ENCODE peak calls at places on chromosomes 16 and 17, in six cellular contexts. D, I, N, O, T and G are unnamed samples.
A peak's percentile ranks its signal among the peaks of the same experiment; 100 is the strongest.

GRCh38 chr17:77555741-77556291 is 402.7 kb upstream of the TNRC6C start:
- DNase-seq in D (no peak), I (peak; percentile 9), N (no peak), O (peak; percentile 27), T (no peak), G (no peak)

GRCh38 chr17:38466346-38467315 is 38.4 kb downstream of the ARHGAP23 start:
- DNase-seq in D (no peak), I (no peak), N (no peak), O (no peak), T (no peak), G (no peak)

GRCh38 chr17:1367351-1367745 is 32.7 kb downstream of the YWHAE start:
- DNase-seq in D (peak; percentile 54), I (peak; percentile 37), N (no peak), O (no peak), T (no peak), G (no peak)

GRCh38 chr16:61797296-61797695 is 238.9 kb downstream of the CDH8 start:
- DNase-seq in D (no peak), I (no peak), N (no peak), O (no peak), T (no peak), G (no peak)

GRCh38 chr17:75888484-75888883 is 8.3 kb downstream of the TRIM65 start:
- DNase-seq in D (no peak), I (no peak), N (no peak), O (no peak), T (no peak), G (no peak)

GRCh38 chr16:86676216-86676800 is 98.0 kb downstream of the FOXL1 start:
- DNase-seq in D (peak; percentile 64), I (peak; percentile 69), N (peak; percentile 48), O (no peak), T (no peak), G (no peak)

GRCh38 chr17:50843150-50843905 is 7.9 kb downstream of the WFIKKN2 start:
- DNase-seq in D (no peak), I (no peak), N (no peak), O (no peak), T (no peak), G (no peak)

GRCh38 chr17:62140836-62141235 is 75.8 kb upstream of the MED13 start:
- DNase-seq in D (no peak), I (no peak), N (no peak), O (no peak), T (no peak), G (no peak)

GRCh38 chr17:55462711-55463110 is 41.1 kb upstream of the MMD start:
- DNase-seq in D (no peak), I (no peak), N (no peak), O (no peak), T (no peak), G (no peak)

GRCh38 chr16:70663524-70664324 is 17.4 kb downstream of the IL34 start:
- DNase-seq in D (no peak), I (no peak), N (no peak), O (no peak), T (no peak), G (no peak)

GRCh38 chr16:66334856-66335255 is 31.6 kb upstream of the CDH5 start:
- DNase-seq in D (no peak), I (no peak), N (no peak), O (no peak), T (no peak), G (no peak)

GRCh38 chr17:14451729-14452191 is 150.9 kb downstream of the HS3ST3B1 start:
- DNase-seq in D (no peak), I (no peak), N (no peak), O (no peak), T (no peak), G (no peak)

GRCh38 chr17:55617441-55617840 is 105.2 kb downstream of the TMEM100 start:
- DNase-seq in D (no peak), I (no peak), N (no peak), O (no peak), T (no peak), G (no peak)

GRCh38 chr16:58377932-58378331 is 14.3 kb upstream of the GINS3 start:
- DNase-seq in D (peak; percentile 10), I (no peak), N (no peak), O (no peak), T (no peak), G (no peak)

GRCh38 chr17:17667231-17667630 is 14.0 kb upstream of the RAI1 start:
- DNase-seq in D (no peak), I (no peak), N (no peak), O (no peak), T (no peak), G (no peak)

GRCh38 chr16:31458073-31458834 is 1.0 kb upstream of the ARMC5 start:
- DNase-seq in D (peak; percentile 50), I (peak; percentile 51), N (no peak), O (no peak), T (peak; percentile 41), G (peak; percentile 75)

GRCh38 chr16:30065943-30066881 is 652 bp downstream of the ALDOA start:
- DNase-seq in D (peak; percentile 65), I (no peak), N (no peak), O (no peak), T (no peak), G (no peak)

GRCh38 chr16:471353-472198 is 46.1 kb downstream of the RAB11FIP3 start:
- DNase-seq in D (peak; percentile 85), I (peak; percentile 63), N (no peak), O (no peak), T (no peak), G (no peak)

GRCh38 chr16:4369006-4369766 is 2.5 kb upstream of the VASN start:
- DNase-seq in D (peak; percentile 58), I (no peak), N (no peak), O (no peak), T (no peak), G (no peak)

GRCh38 chr17:77690271-77691161 is 268.0 kb upstream of the TNRC6C start:
- DNase-seq in D (no peak), I (no peak), N (no peak), O (no peak), T (no peak), G (no peak)

GRCh38 chr16:84232969-84233368 is 6.8 kb downstream of the KCNG4 start:
- DNase-seq in D (no peak), I (no peak), N (no peak), O (no peak), T (no peak), G (no peak)

GRCh38 chr16:3025032-3026002 is 1.5 kb downstream of the THOC6 start:
- DNase-seq in D (no peak), I (no peak), N (no peak), O (no peak), T (no peak), G (no peak)

GRCh38 chr17:78597923-78598545 is 20.8 kb upstream of the DNAH17 start:
- DNase-seq in D (peak; percentile 79), I (no peak), N (peak; percentile 57), O (no peak), T (no peak), G (no peak)

GRCh38 chr16:65044861-65045260 is 77.0 kb downstream of the CDH11 start:
- DNase-seq in D (peak; percentile 50), I (peak; percentile 91), N (peak; percentile 62), O (no peak), T (no peak), G (no peak)

GRCh38 chr16:58586340-58587030 is 43.1 kb downstream of the CNOT1 start:
- DNase-seq in D (no peak), I (no peak), N (no peak), O (no peak), T (no peak), G (no peak)

GRCh38 chr17:71530227-71530626 is 590.6 kb upstream of the SOX9 start:
- DNase-seq in D (peak; percentile 33), I (no peak), N (no peak), O (no peak), T (no peak), G (no peak)
- TF ChIP-seq CTCF in D (no peak), I (no peak), N (no peak), O (no peak), T (no peak), G (no peak)

GRCh38 chr17:58161566-58161965 is 5.2 kb upstream of the OR4D2 start:
- DNase-seq in D (no peak), I (no peak), N (no peak), O (no peak), T (no peak), G (no peak)

GRCh38 chr17:58153046-58153445 is 4.9 kb downstream of the OR4D1 start:
- DNase-seq in D (no peak), I (no peak), N (no peak), O (no peak), T (no peak), G (no peak)

GRCh38 chr17:58158181-58158580 is 8.6 kb upstream of the OR4D2 start:
- DNase-seq in D (no peak), I (no peak), N (no peak), O (no peak), T (no peak), G (no peak)

GRCh38 chr17:58156839-58157803 is 8.9 kb downstream of the OR4D1 start:
- DNase-seq in D (no peak), I (no peak), N (no peak), O (no peak), T (peak; percentile 56), G (no peak)
- TF ChIP-seq CTCF in D (no peak), I (no peak), N (no peak), O (no peak), T (no peak), G (no peak)

DNA sequence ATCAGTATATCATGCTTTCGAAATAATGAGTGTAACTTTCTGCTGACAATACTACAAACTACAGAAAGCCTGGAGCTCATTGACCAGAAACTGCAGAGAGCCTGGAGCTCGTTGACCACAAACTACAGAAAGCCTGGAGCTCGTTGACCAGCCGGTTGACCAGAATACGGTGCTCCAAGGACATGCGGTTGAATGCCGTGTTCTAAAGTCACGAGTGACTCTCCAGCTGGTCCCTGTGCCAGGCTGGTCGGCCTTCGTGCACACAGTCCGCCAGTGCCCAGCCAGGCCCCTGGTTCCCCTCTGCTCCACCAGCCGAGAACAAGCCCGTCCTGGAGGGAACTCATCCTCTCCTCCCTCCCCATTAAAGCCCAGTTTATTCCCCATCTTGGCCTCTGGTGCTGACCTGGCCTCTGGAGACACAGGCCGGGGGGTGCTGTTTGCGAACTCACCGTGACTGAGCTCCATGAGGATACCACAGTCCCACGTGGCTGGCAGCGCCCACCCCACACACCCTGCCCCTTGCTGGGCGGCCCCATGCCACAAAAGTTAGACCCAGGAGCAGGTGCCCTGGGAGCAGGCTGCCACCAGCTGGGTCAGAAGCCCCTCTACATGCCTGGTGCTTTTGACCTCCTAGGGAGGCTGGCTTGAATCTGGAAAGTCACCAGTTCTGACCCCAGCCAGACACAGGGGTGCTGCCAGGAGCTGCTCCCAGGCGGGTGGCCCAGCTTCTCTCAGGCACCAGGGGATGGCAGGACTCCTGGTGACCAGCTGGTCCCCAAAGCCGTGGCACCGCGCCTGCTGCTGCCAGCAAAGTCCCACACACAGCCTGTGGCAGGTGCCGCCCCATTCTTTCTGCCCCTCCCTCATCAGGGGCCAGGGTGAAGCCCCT is 15.5 kb upstream of the CDH15 start:
- DNase-seq in D (peak; percentile 37), I (no peak), N (no peak), O (no peak), T (no peak), G (no peak)
- TF ChIP-seq CTCF in D (no peak), I (no peak), N (no peak), O (no peak), T (no peak), G (no peak)

DNA sequence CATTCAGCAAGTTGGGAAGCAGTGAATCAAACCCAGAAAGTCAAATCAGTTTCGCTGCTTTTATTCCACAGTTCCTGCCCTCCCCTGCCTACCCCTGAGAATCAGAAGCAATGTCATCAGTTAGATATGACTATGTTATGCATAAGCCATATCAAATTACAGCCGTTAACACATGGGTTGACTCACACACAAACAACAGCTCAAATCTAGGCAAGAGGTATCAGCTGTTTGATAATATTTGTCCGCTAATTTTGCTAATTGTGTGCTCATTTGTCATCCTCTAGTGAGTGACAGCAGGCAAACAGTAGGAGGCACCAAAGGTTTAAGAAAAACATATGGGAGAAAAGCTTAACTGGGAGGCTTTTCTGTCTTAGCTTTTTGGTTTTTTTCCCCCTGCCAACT is 327.4 kb upstream of the CCL2 start:
- DNase-seq in D (no peak), I (no peak), N (no peak), O (no peak), T (peak; percentile 10), G (no peak)
- TF ChIP-seq CTCF in D (no peak), I (no peak), N (no peak), O (no peak), T (no peak), G (peak; percentile 58)